ENCODE peak calls at places on chromosomes 12 and 14, in ten cellular contexts. C, Y, Q, P, L, U, X, O, A and E are unnamed samples.

GRCh38 chr12:1306096-1306495 is 288.3 kb downstream of the FBXL14 start:
- DNase-seq in C (no peak), Y (no peak), Q (no peak), P (no peak), L (no peak), U (no peak), X (no peak), O (no peak), A (no peak), E (no peak)

GRCh38 chr12:111699962-111700361 is 14.1 kb downstream of the ACAD10 start:
- DNase-seq in C (no peak), Y (no peak), Q (no peak), P (no peak), L (no peak), U (no peak), X (no peak), O (no peak), A (no peak), E (no peak)

GRCh38 chr14:62126885-62127478 is 364.8 kb downstream of the SNAPC1 start:
- DNase-seq in C (no peak), Y (peak), Q (peak), P (no peak), L (no peak), U (peak), X (peak), O (peak), A (no peak), E (no peak)

GRCh38 chr12:32158525-32158924 is 51.9 kb downstream of the BICD1 start:
- DNase-seq in C (no peak), Y (no peak), Q (no peak), P (no peak), L (no peak), U (no peak), X (no peak), O (no peak), A (no peak), E (no peak)

GRCh38 chr12:122197612-122197966 is 5.9 kb upstream of the B3GNT4 start:
- DNase-seq in C (no peak), Y (no peak), Q (no peak), P (no peak), L (no peak), U (no peak), X (no peak), O (no peak), A (no peak), E (no peak)

GRCh38 chr14:49879683-49880204 is 13.1 kb upstream of the ARF6 start:
- DNase-seq in C (no peak), Y (peak), Q (peak), P (no peak), L (no peak), U (peak), X (peak), O (peak), A (no peak), E (no peak)

GRCh38 chr12:21413369-21414277 is 23.8 kb upstream of the PYROXD1 start:
- DNase-seq in C (no peak), Y (no peak), Q (peak), P (no peak), L (no peak), U (no peak), X (no peak), O (no peak), A (no peak), E (no peak)

GRCh38 chr12:54211920-54212319 is 23.1 kb upstream of the SMUG1 start:
- DNase-seq in C (no peak), Y (no peak), Q (no peak), P (no peak), L (no peak), U (no peak), X (no peak), O (no peak), A (no peak), E (no peak)

GRCh38 chr14:73241481-73242165 is 4.3 kb downstream of the PAPLN start:
- DNase-seq in C (peak), Y (no peak), Q (no peak), P (no peak), L (no peak), U (no peak), X (no peak), O (no peak), A (peak), E (no peak)

GRCh38 chr14:53295985-53296582 is 143.0 kb upstream of the DDHD1 start:
- DNase-seq in C (no peak), Y (peak), Q (peak), P (no peak), L (peak), U (peak), X (no peak), O (peak), A (no peak), E (no peak)